ENCODE peak calls at places on chromosomes 16 and 17, in five cellular contexts. R is AG10803; L is stimulated activated CD8-positive, alpha-beta memory T cell treated with anti-CD3 and anti-CD28 coated beads, Interleukin-2, amount 100 ng/mL, for 48 hours; T is germinal center; X is activated T-helper 1 cell treated with Interleukin-2 at 50 U/mL for 16 hours. N is an unnamed sample.

GRCh38 chr16:425740-426114 is 278 bp downstream of the RAB11FIP3 start:
- DNase-seq in X (no peak), R (no peak), L (peak; percentile 31), T (peak; percentile 55), N (no peak)

GRCh38 chr16:78684040-78684611 is 584.7 kb downstream of the WWOX start:
- DNase-seq in L (no peak), X (no peak), R (peak; percentile 95), T (no peak), N (no peak)

GRCh38 chr16:62064173-62064572 is 27.9 kb upstream of the CDH8 start:
- DNase-seq in R (no peak), T (no peak), X (no peak), L (no peak), N (no peak)

GRCh38 chr17:27475070-27475673 is 18.9 kb downstream of the KSR1 start:
- DNase-seq in R (no peak), T (no peak), L (no peak), X (no peak), N (no peak)

GRCh38 chr17:1313270-1314005 is 34.0 kb downstream of the TRARG1 start:
- DNase-seq in T (no peak), L (no peak), R (peak; percentile 12), X (no peak), N (no peak)

GRCh38 chr17:48492401-48493298 is 38.2 kb downstream of the HOXB1 start:
- DNase-seq in T (peak; percentile 69), L (peak; percentile 52), R (peak; percentile 68), X (peak; percentile 47), N (peak; percentile 58)

GRCh38 chr16:11552445-11552844 is 34.3 kb downstream of the LITAF start:
- DNase-seq in L (no peak), T (no peak), R (no peak), X (no peak), N (no peak)

GRCh38 chr17:35138218-35138617 is 3.9 kb downstream of the NLE1 start:
- DNase-seq in R (no peak), X (no peak), L (no peak), T (no peak), N (no peak)

GRCh38 chr16:22788190-22788530 is 25.8 kb upstream of the HS3ST2 start:
- DNase-seq in X (no peak), R (no peak), T (no peak), L (no peak), N (no peak)

GRCh38 chr17:19533036-19533717 is 477 bp upstream of the SLC47A1 start:
- DNase-seq in L (no peak), X (no peak), R (no peak), T (no peak), N (no peak)

GRCh38 chr16:78957328-78958100 is 643.0 kb downstream of the MAF start:
- DNase-seq in T (no peak), L (no peak), R (no peak), X (no peak), N (no peak)

GRCh38 chr17:47896672-47897490 is 845 bp downstream of the SP2 start:
- DNase-seq in R (peak; percentile 47), T (no peak), X (no peak), L (no peak), N (no peak)

GRCh38 chr16:57723170-57723569 is 12.4 kb upstream of the KATNB1 start:
- DNase-seq in X (no peak), L (no peak), T (no peak), R (no peak), N (no peak)

GRCh38 chr17:6539871-6540270 is 16.5 kb downstream of the PITPNM3 start:
- DNase-seq in X (no peak), T (no peak), R (no peak), L (no peak), N (no peak)

GRCh38 chr17:74545456-74546230 is at the start of gene CD300C:
- DNase-seq in X (no peak), L (no peak), T (no peak), R (peak; percentile 2), N (no peak)